ENCODE peak calls at places on chromosome 13, in eight cellular contexts. One of them, this sample, is unnamed.

GRCh38 chr13:45851171-45851889 is at the start of gene SIAH3:
- DNase-seq in RPMI7951: no peak
- DNase-seq in WTC11: peak
- DNase-seq in right lobe of liver: no peak
- DNase-seq in LHCN-M2: peak
- DNase-seq in mesothelial cell of epicardium: no peak
- DNase-seq in C1 segment of cervical spinal cord: no peak
- DNase-seq in T-helper 2 cell treated with Interferon-gamma antibody and Interleukin-4, amounts not matched to agents 5 μg/mL and 100 μg/mL, for 36 hours: peak
- DNase-seq in this sample: no peak

GRCh38 chr13:62598708-62599107 is 1183.1 kb upstream of the PCDH20 start:
- DNase-seq in RPMI7951: no peak
- DNase-seq in WTC11: no peak
- DNase-seq in right lobe of liver: no peak
- DNase-seq in LHCN-M2: no peak
- DNase-seq in mesothelial cell of epicardium: no peak
- DNase-seq in C1 segment of cervical spinal cord: no peak
- DNase-seq in T-helper 2 cell treated with Interferon-gamma antibody and Interleukin-4, amounts not matched to agents 5 μg/mL and 100 μg/mL, for 36 hours: no peak
- DNase-seq in this sample: no peak

GRCh38 chr13:51793570-51794273 is 10.2 kb downstream of the DHRS12 start:
- DNase-seq in RPMI7951: peak
- DNase-seq in WTC11: no peak
- DNase-seq in right lobe of liver: no peak
- DNase-seq in LHCN-M2: peak
- DNase-seq in mesothelial cell of epicardium: no peak
- DNase-seq in C1 segment of cervical spinal cord: no peak
- DNase-seq in T-helper 2 cell treated with Interferon-gamma antibody and Interleukin-4, amounts not matched to agents 5 μg/mL and 100 μg/mL, for 36 hours: peak
- DNase-seq in this sample: no peak

GRCh38 chr13:39602614-39603366 is at the start of gene LHFPL6:
- DNase-seq in RPMI7951: peak
- DNase-seq in WTC11: peak
- DNase-seq in right lobe of liver: peak
- DNase-seq in LHCN-M2: peak
- DNase-seq in mesothelial cell of epicardium: peak
- DNase-seq in C1 segment of cervical spinal cord: peak
- DNase-seq in T-helper 2 cell treated with Interferon-gamma antibody and Interleukin-4, amounts not matched to agents 5 μg/mL and 100 μg/mL, for 36 hours: peak
- DNase-seq in this sample: peak

GRCh38 chr13:95323930-95324662 is 22.8 kb upstream of the ABCC4 start:
- DNase-seq in RPMI7951: no peak
- DNase-seq in WTC11: no peak
- DNase-seq in right lobe of liver: no peak
- DNase-seq in LHCN-M2: no peak
- DNase-seq in mesothelial cell of epicardium: no peak
- DNase-seq in C1 segment of cervical spinal cord: no peak
- DNase-seq in T-helper 2 cell treated with Interferon-gamma antibody and Interleukin-4, amounts not matched to agents 5 μg/mL and 100 μg/mL, for 36 hours: no peak
- DNase-seq in this sample: no peak

GRCh38 chr13:77719128-77719527 is 21.6 kb downstream of the SLAIN1 start:
- DNase-seq in RPMI7951: no peak
- DNase-seq in WTC11: no peak
- DNase-seq in right lobe of liver: no peak
- DNase-seq in LHCN-M2: no peak
- DNase-seq in mesothelial cell of epicardium: no peak
- DNase-seq in C1 segment of cervical spinal cord: no peak
- DNase-seq in T-helper 2 cell treated with Interferon-gamma antibody and Interleukin-4, amounts not matched to agents 5 μg/mL and 100 μg/mL, for 36 hours: no peak
- DNase-seq in this sample: no peak

GRCh38 chr13:73698859-73699258 is 435.3 kb downstream of the KLF12 start:
- DNase-seq in RPMI7951: no peak
- DNase-seq in WTC11: no peak
- DNase-seq in right lobe of liver: no peak
- DNase-seq in LHCN-M2: peak
- DNase-seq in mesothelial cell of epicardium: no peak
- DNase-seq in C1 segment of cervical spinal cord: no peak
- DNase-seq in T-helper 2 cell treated with Interferon-gamma antibody and Interleukin-4, amounts not matched to agents 5 μg/mL and 100 μg/mL, for 36 hours: no peak
- DNase-seq in this sample: no peak

GRCh38 chr13:114142640-114143490 is 10.4 kb upstream of the RASA3 start:
- DNase-seq in RPMI7951: no peak
- DNase-seq in WTC11: peak
- DNase-seq in right lobe of liver: peak
- DNase-seq in LHCN-M2: no peak
- DNase-seq in mesothelial cell of epicardium: no peak
- DNase-seq in C1 segment of cervical spinal cord: no peak
- DNase-seq in T-helper 2 cell treated with Interferon-gamma antibody and Interleukin-4, amounts not matched to agents 5 μg/mL and 100 μg/mL, for 36 hours: peak
- DNase-seq in this sample: peak

GRCh38 chr13:83880275-83881027 is 1.8 kb downstream of the SLITRK1 start:
- DNase-seq in RPMI7951: no peak
- DNase-seq in WTC11: peak
- DNase-seq in right lobe of liver: no peak
- DNase-seq in LHCN-M2: no peak
- DNase-seq in mesothelial cell of epicardium: no peak
- DNase-seq in C1 segment of cervical spinal cord: no peak
- DNase-seq in T-helper 2 cell treated with Interferon-gamma antibody and Interleukin-4, amounts not matched to agents 5 μg/mL and 100 μg/mL, for 36 hours: no peak
- DNase-seq in this sample: no peak

GRCh38 chr13:110238795-110239194 is 68.2 kb downstream of the COL4A1 start:
- DNase-seq in RPMI7951: no peak
- DNase-seq in WTC11: no peak
- DNase-seq in right lobe of liver: no peak
- DNase-seq in LHCN-M2: no peak
- DNase-seq in mesothelial cell of epicardium: no peak
- DNase-seq in C1 segment of cervical spinal cord: no peak
- DNase-seq in T-helper 2 cell treated with Interferon-gamma antibody and Interleukin-4, amounts not matched to agents 5 μg/mL and 100 μg/mL, for 36 hours: no peak
- DNase-seq in this sample: peak